ENCODE peak calls at places on chromosomes 1 and 21, in nine cellular contexts. W is lower lobe of right lung, L is left ventricle myocardium inferior, R is left lung, D is adrenal gland, I is esophagus squamous epithelium, S is ovary, X is transverse colon, P is uterus. H is an unnamed sample. For H3K4me1, the result is how much of the 10 kb centered on the place peaks cover.

GRCh38 chr1:29967261-29967660 is 730.9 kb downstream of the PTPRU start:
- DNase-seq in D (no peak), W (no peak), I (no peak), P (no peak), X (no peak), S (no peak), R (no peak), L (no peak), H (no peak)

GRCh38 chr21:30990514-30991304 is 47.6 kb downstream of the KRTAP19-8 start:
- DNase-seq in D (no peak), W (no peak), I (no peak), S (no peak), R (no peak), P (no peak), X (no peak), L (no peak), H (no peak)

GRCh38 chr1:100883963-100884362 is 10.7 kb downstream of the EXTL2 start:
- DNase-seq in D (no peak), L (no peak), W (no peak), R (no peak), X (no peak), I (no peak), S (no peak), P (no peak), H (no peak)

GRCh38 chr1:24578846-24579245 is 23.0 kb downstream of the NCMAP start:
- DNase-seq in D (no peak), W (no peak), R (no peak), L (no peak), I (no peak), S (no peak), X (no peak), P (no peak), H (no peak)

GRCh38 chr1:205449750-205450443 is 5.9 kb downstream of the BLACAT1 start:
- DNase-seq in X (peak), L (no peak), I (no peak), D (peak), R (peak), P (no peak), W (peak), S (no peak), H (no peak)

GRCh38 chr1:42682739-42683529 is 716 bp downstream of the YBX1 start:
- DNase-seq in R (peak), S (peak), L (peak), W (peak), I (peak), P (peak), X (peak), D (peak), H (peak)

GRCh38 chr1:53328490-53329182 is 766 bp upstream of the LRP8 start:
- DNase-seq in P (no peak), D (no peak), W (peak), L (no peak), S (no peak), R (peak), I (no peak), X (peak), H (peak)

GRCh38 chr1:206706298-206706791 is 21.6 kb downstream of the MAPKAPK2 start:
- DNase-seq in L (no peak), D (peak), P (peak), X (no peak), W (no peak), I (no peak), S (peak), R (no peak), H (peak)

GRCh38 chr1:169584483-169585144 is 1.7 kb downstream of the F5 start:
- DNase-seq in I (no peak), L (no peak), W (no peak), R (no peak), S (no peak), P (no peak), D (no peak), X (no peak), H (no peak)

GRCh38 chr1:54884135-54884586 is 2.8 kb downstream of the DHCR24 start:
- DNase-seq in S (no peak), D (no peak), W (no peak), I (no peak), P (no peak), R (no peak), L (no peak), X (no peak), H (no peak)
- H3K4me1 ChIP-seq in S (under half), D (under half), W (under half), I (half or more), P (under half), R (under half), L (under half), X (under half), H (under half)

GRCh38 chr1:156146006-156146748 is 7.2 kb upstream of the SEMA4A start:
- DNase-seq in R (peak), L (peak), X (peak), P (peak), D (peak), I (no peak), S (peak), W (peak), H (peak)

GRCh38 chr1:156146749-156147405 is 6.5 kb upstream of the SEMA4A start:
- DNase-seq in L (no peak), W (no peak), I (no peak), X (no peak), S (no peak), D (no peak), R (no peak), P (no peak), H (no peak)

GRCh38 chr1:156150107-156151000 is 3.0 kb upstream of the SEMA4A start:
- DNase-seq in X (no peak), P (no peak), L (no peak), S (no peak), R (no peak), W (no peak), I (no peak), D (no peak), H (no peak)

GRCh38 chr1:156149374-156150106 is 3.8 kb upstream of the SEMA4A start:
- DNase-seq in I (no peak), P (no peak), D (no peak), R (no peak), X (peak), W (no peak), L (no peak), S (no peak), H (peak)

GRCh38 chr1:156148236-156148635 is 5.1 kb upstream of the SEMA4A start:
- DNase-seq in R (no peak), P (no peak), S (no peak), D (no peak), L (no peak), I (no peak), W (no peak), X (no peak), H (no peak)
- H3K27ac ChIP-seq in R (peak), P (no peak), S (no peak), D (peak), L (no peak), I (peak), W (peak), X (peak), H (no peak)

DNA sequence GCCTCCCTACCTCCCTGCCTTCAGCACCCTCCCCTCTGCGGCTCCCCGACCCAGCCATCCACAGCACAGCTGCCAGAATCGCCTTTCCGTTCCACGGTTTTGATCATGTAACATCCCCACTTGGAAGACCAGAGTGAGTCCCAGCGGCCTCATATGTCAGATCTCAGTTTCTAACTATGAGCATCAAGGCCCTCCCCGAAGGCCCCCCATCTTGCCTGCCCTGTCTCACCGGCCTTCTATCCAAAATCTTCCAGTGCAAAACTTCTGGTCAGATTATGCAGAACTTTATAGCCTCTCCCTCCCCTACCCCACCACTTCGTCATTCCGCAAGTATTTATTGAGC is 20.3 kb upstream of the LMX1A start:
- DNase-seq in S (no peak), X (no peak), W (no peak), D (no peak), R (no peak), L (no peak), P (no peak), I (no peak), H (no peak)
- H3K4me3 ChIP-seq in S (peak), X (no peak), W (peak), D (no peak), R (peak), L (peak), P (peak), I (peak), H (peak)

DNA sequence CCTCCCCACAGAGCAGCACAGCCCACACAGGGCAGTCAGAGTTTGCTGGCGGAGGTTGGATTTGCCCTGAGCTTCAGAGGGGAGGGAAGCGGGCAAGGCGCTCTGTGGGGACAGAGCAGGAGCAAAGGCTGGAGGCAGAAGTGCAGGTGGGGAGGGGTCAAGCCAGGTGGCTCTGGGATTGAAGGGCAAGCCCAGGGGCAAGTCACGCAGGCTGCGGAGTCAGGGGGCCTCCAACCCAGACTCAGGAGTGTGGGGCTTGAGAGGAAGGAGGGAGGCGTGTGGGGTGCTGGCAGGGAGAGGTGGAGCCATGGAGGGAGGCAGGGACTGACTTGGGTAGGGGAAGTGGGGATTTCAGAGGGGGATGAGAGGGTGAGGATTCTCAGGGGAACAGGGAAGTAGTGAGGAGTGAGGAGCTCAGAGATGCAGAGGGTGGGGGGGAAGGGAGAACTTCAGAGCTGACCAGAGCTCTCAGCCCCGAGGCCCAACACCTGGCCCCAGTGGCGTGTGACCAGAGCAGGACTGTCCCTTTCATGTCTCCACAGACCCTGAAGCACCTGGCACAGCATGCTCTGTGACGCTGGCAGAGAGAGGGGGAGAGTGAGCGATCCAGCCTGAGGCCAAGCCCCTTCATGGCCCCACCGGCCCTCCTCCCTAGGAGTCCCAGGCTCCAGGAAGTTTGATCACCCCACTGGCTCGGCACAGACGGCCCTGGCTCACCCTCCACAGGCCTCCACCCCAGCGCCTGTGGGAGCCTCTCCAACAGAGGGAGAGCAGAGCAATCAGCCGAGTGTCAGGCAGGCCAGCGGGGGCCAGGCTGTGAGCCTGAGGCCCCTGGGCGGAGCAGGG is 10.8 kb downstream of the SH3BGRL3 start:
- DNase-seq in X (no peak), W (no peak), I (no peak), L (no peak), D (no peak), S (no peak), P (no peak), R (no peak), H (peak)
- H3K4me1 ChIP-seq in X (under half), W (half or more), I (half or more), L (under half), D (under half), S (under half), P (under half), R (under half), H (under half)

GRCh38 chr1:204447736-204448135 is 36.1 kb upstream of the PPP1R15B start:
- DNase-seq in R (no peak), I (no peak), X (no peak), L (no peak), S (no peak), W (no peak), P (no peak), D (no peak), H (no peak)
- H3K27ac ChIP-seq in R (no peak), I (peak), X (peak), L (no peak), S (no peak), W (no peak), P (no peak), D (no peak), H (no peak)

DNA sequence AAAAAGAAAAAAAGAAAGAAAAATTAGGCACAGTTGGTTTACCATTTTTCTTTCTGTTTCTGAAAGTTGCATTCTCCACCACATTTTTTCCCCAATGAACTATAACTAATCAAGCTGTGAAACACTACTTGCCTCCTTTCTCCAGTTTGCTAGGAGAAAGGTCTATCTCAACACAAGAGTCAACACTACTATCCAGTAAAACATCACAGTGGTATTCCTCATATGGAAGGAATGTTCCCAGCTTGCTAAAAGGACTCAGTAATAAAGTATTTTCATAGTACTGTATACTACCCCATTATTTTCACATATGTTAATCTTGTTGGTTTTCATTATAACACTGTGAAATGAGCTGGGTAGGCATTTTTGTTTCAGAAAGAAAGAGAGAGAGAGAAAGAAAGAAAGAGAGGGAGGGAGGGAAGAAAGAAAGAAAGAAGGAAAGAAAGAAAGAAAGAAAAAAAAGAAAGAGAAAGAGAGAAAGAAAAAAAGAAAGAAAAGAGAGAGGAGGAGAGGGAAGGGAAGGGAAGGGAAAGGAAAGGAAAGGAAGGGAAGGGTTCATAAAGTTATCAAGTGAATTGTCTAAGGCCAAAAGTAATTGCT is 7.9 kb downstream of the PTGER3 start:
- DNase-seq in W (no peak), X (no peak), D (no peak), R (no peak), S (no peak), L (no peak), P (no peak), I (no peak), H (no peak)
- H3K4me3 ChIP-seq in W (no peak), X (no peak), D (no peak), R (no peak), S (no peak), L (no peak), P (no peak), I (no peak), H (no peak)

GRCh38 chr1:223729906-223730305 is 17.6 kb downstream of the CAPN2 start:
- DNase-seq in P (no peak), I (no peak), W (no peak), X (no peak), L (no peak), R (no peak), D (no peak), S (no peak), H (no peak)

GRCh38 chr1:223732993-223733798 is 20.9 kb downstream of the CAPN2 start:
- DNase-seq in R (no peak), P (no peak), D (peak), S (no peak), I (no peak), X (no peak), L (peak), W (no peak), H (no peak)

GRCh38 chr1:223731076-223731770 is 18.9 kb downstream of the CAPN2 start:
- DNase-seq in S (peak), R (no peak), P (peak), L (peak), X (peak), W (peak), D (peak), I (no peak), H (peak)

GRCh38 chr1:223727541-223727940 is 15.2 kb downstream of the CAPN2 start:
- DNase-seq in R (no peak), X (no peak), S (no peak), L (no peak), I (no peak), W (no peak), D (no peak), P (no peak), H (no peak)

GRCh38 chr1:223730471-223730870 is 18.1 kb downstream of the CAPN2 start:
- DNase-seq in S (no peak), D (no peak), W (no peak), X (no peak), I (no peak), L (no peak), P (no peak), R (no peak), H (no peak)
- H3K4me1 ChIP-seq in S (under half), D (half or more), W (half or more), X (half or more), I (half or more), L (half or more), P (under half), R (half or more), H (under half)

GRCh38 chr21:27817061-27817460 is 850.2 kb upstream of the ADAMTS5 start:
- DNase-seq in R (no peak), P (no peak), S (no peak), W (no peak), D (no peak), I (no peak), L (no peak), X (no peak), H (no peak)
- H3K27ac ChIP-seq in R (peak), P (peak), S (no peak), W (no peak), D (no peak), I (peak), L (peak), X (peak), H (peak)